ENCODE peak calls at places on chromosomes 12 and 14, in six cellular contexts. X is pancreas; H is CD8-positive, alpha-beta memory T cell; P is fibroblast of lung; W is adrenal gland; C is lung. Y is an unnamed sample. For H3K4me1, the result is how much of the 10 kb centered on the place peaks cover.

GRCh38 chr12:91171475-91171874 is 11.1 kb downstream of the DCN start:
- DNase-seq in X (no peak), H (no peak), P (no peak), W (no peak), C (no peak), Y (no peak)

GRCh38 chr12:130639759-130640158 is 76.3 kb downstream of the RIMBP2 start:
- DNase-seq in X (no peak), H (no peak), P (no peak), W (no peak), C (no peak), Y (no peak)

GRCh38 chr14:44846232-44846824 is 115.4 kb downstream of the KLHL28 start:
- DNase-seq in X (no peak), H (no peak), P (peak), W (peak), C (no peak), Y (no peak)

GRCh38 chr12:123034022-123034541 is 53.6 kb downstream of the ARL6IP4 start:
- DNase-seq in X (no peak), H (no peak), P (no peak), W (no peak), C (no peak), Y (no peak)

GRCh38 chr12:48183091-48183875 is at the start of gene CCDC184:
- DNase-seq in X (peak), H (peak), P (peak), W (peak), C (peak), Y (no peak)

GRCh38 chr12:10771132-10771733 is 31.2 kb downstream of the TAS2R7 start:
- DNase-seq in X (no peak), H (no peak), P (peak), W (no peak), C (no peak), Y (no peak)

GRCh38 chr12:94145231-94145979 is 3.0 kb upstream of the PLXNC1 start:
- DNase-seq in X (no peak), H (no peak), P (peak), W (no peak), C (no peak), Y (no peak)

GRCh38 chr14:77607741-77608302 is 8.6 kb downstream of the SPTLC2 start:
- DNase-seq in X (no peak), H (peak), P (no peak), W (peak), C (no peak), Y (no peak)

GRCh38 chr12:62785941-62786559 is 148.9 kb downstream of the PPM1H start:
- DNase-seq in X (no peak), H (no peak), P (peak), W (peak), C (peak), Y (peak)

GRCh38 chr12:86376052-86376451 is 119.9 kb upstream of the MGAT4C start:
- DNase-seq in X (no peak), H (no peak), P (no peak), W (no peak), C (no peak), Y (no peak)

GRCh38 chr14:28936601-28937000 is 170.0 kb downstream of the FOXG1 start:
- DNase-seq in X (no peak), H (no peak), P (no peak), W (no peak), C (no peak), Y (no peak)
- H3K27ac ChIP-seq in X (no peak), H (no peak), P (no peak), W (no peak), C (no peak), Y (no peak)

GRCh38 chr14:68251766-68252100 is 432.2 kb downstream of the RAD51B start:
- DNase-seq in X (no peak), H (no peak), P (no peak), W (no peak), C (no peak), Y (no peak)
- H3K4me1 ChIP-seq in X (under half), H (under half), P (under half), W (under half), C (under half), Y (half or more)

GRCh38 chr14:79663453-79663852 is 547.9 kb downstream of the DIO2 start:
- DNase-seq in X (no peak), H (no peak), P (no peak), W (no peak), C (no peak), Y (no peak)
- H3K27ac ChIP-seq in X (no peak), H (no peak), P (no peak), W (no peak), C (no peak), Y (no peak)

GRCh38 chr12:124563809-124564208 is 3.6 kb downstream of the NCOR2 start:
- DNase-seq in X (no peak), H (no peak), P (no peak), W (no peak), C (no peak), Y (no peak)

GRCh38 chr12:124565071-124565491 is 2.3 kb downstream of the NCOR2 start:
- DNase-seq in X (peak), H (no peak), P (no peak), W (peak), C (no peak), Y (no peak)

GRCh38 chr12:124563401-124563800 is 4.0 kb downstream of the NCOR2 start:
- DNase-seq in X (no peak), H (no peak), P (no peak), W (no peak), C (no peak), Y (no peak)

GRCh38 chr12:124565656-124566180 is 1.7 kb downstream of the NCOR2 start:
- DNase-seq in X (no peak), H (no peak), P (no peak), W (no peak), C (no peak), Y (no peak)

GRCh38 chr12:124564232-124564958 is 3.0 kb downstream of the NCOR2 start:
- DNase-seq in X (no peak), H (no peak), P (no peak), W (no peak), C (no peak), Y (no peak)
- H3K4me1 ChIP-seq in X (under half), H (under half), P (under half), W (half or more), C (under half), Y (under half)

DNA sequence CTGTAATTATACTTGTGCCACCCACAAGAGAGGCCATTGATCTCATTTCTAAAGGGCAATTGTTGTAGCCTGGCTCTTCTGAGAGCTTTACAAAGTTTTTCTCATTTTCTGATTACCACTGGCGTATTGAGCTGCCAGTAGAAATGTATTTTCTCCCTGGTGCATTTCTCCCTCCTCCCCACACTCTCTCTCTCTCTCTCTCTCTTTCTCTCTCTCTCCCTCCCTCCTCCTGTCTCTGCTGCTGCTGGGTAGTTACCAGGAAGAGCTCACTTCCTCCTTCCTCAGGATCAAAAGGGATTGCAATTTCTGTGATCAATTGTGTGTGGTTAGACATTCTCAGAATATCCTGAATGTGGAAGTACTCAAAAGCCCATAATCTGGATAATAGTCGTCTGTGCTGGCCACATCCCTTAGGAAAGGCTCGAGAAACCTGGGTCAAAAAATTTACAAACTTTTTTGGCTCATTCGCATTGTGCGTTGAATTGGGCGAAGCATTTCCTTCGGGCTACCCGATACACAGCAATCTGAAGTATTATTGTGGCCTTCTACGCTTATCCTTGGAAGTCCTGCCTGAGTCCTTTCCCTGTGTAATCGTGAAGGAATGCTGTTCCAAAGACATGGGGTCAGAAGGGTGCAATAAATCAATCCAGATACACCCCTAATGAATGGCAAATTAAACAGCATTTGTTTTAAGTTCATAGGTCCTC is 254.8 kb downstream of the MSRB3 start:
- DNase-seq in X (no peak), H (no peak), P (peak), W (no peak), C (no peak), Y (no peak)
- H3K27ac ChIP-seq in X (peak), H (no peak), P (peak), W (no peak), C (no peak), Y (peak)

DNA sequence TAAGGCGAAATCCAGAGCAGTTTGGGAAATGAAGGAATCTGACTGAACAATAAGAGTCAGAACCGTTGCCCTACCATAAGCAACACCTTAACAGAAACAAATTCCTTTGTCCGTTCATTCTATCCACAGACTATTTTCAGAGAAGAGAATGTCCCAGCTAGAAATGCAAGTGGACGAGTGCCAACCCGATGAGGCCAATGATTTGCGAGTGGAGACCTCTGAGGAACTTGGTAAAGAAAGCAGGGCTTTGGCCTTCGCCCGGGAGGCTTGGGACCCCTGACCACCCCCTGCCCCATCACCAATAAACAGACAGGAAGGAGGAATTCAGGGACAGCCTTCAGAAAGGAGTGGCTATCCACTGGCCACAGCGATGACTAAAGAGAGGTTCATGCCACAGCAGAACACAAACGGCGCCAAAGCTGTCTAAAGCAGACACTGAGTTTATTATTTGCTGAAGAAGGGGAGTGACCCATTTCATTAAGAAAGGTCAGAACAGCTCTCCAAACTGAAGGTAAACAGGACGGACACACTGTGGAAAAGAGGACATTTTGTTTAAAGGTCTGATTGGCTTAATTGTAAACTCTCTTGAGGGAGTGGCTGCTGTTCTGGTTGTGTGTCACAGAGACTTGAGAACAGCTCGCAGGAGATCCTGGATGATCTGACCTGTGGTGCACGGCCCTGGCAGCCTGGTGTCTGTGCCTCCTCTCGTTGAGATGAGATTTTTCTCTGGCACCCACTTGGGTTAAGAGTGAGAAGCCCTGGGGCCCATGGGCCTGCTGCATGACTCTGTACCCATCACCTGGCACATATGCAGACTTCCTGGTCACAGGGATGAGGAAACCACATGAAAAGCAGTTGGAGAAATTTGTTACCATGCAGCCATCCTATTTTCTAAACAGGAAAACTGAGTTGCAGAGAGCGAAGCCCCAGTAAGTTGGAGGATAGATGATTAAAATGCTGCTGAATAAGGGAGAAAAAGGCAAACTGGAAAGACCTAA is 142.0 kb upstream of the PZP start:
- DNase-seq in X (no peak), H (no peak), P (no peak), W (no peak), C (no peak), Y (no peak)
- H3K4me1 ChIP-seq in X (under half), H (under half), P (under half), W (under half), C (under half), Y (under half)

GRCh38 chr14:42950363-42950762 is 1343.7 kb downstream of the LRFN5 start:
- DNase-seq in X (no peak), H (no peak), P (no peak), W (no peak), C (no peak), Y (no peak)
- H3K27ac ChIP-seq in X (no peak), H (no peak), P (no peak), W (no peak), C (no peak), Y (no peak)

Y was measured in RWPE2.